ENCODE peak calls at places on chromosomes 4 and X, in five cellular contexts. I, D, P, U and S are unnamed samples.

GRCh38 chrX:57929373-57929772 is 19.1 kb upstream of the ZXDA start:
- DNase-seq in I (peak), D (no peak), P (no peak), U (peak), S (no peak)

GRCh38 chr4:156558365-156559025 is 413.1 kb downstream of the PDGFC start:
- DNase-seq in I (no peak), D (no peak), P (no peak), U (peak), S (no peak)

GRCh38 chr4:53928825-53929224 is 135.6 kb downstream of the CHIC2 start:
- DNase-seq in I (no peak), D (no peak), P (no peak), U (no peak), S (no peak)

GRCh38 chr4:23835814-23836478 is 53.9 kb downstream of the PPARGC1A start:
- DNase-seq in I (no peak), D (no peak), P (no peak), U (no peak), S (no peak)

GRCh38 chr4:159374749-159375535 is 272.1 kb downstream of the RAPGEF2 start:
- DNase-seq in I (no peak), D (no peak), P (no peak), U (no peak), S (no peak)

GRCh38 chrX:66203114-66203513 is 39.1 kb downstream of the HEPH start:
- DNase-seq in I (no peak), D (no peak), P (no peak), U (no peak), S (no peak)

GRCh38 chrX:29431895-29432294 is 783.5 kb upstream of the MAGEB2 start:
- DNase-seq in I (no peak), D (no peak), P (no peak), U (no peak), S (no peak)

GRCh38 chr4:139175647-139176298 is 1.2 kb downstream of the ELF2 start:
- DNase-seq in I (no peak), D (no peak), P (no peak), U (peak), S (no peak)

GRCh38 chr4:78654809-78655208 is 103.2 kb downstream of the ANXA3 start:
- DNase-seq in I (no peak), D (no peak), P (no peak), U (no peak), S (no peak)

GRCh38 chr4:26361287-26361686 is 40.5 kb downstream of the RBPJ start:
- DNase-seq in I (no peak), D (no peak), P (no peak), U (no peak), S (no peak)

GRCh38 chr4:174423257-174423944 is 98.9 kb downstream of the HPGD start:
- DNase-seq in I (no peak), D (no peak), P (no peak), U (no peak), S (no peak)

GRCh38 chr4:120155287-120155686 is 88.6 kb upstream of the MAD2L1 start:
- DNase-seq in I (no peak), D (no peak), P (no peak), U (no peak), S (no peak)

GRCh38 chr4:110049951-110050925 is 137.6 kb downstream of the EGF start:
- DNase-seq in I (peak), D (peak), P (no peak), U (peak), S (peak)

GRCh38 chrX:155270969-155271368 is 6.7 kb upstream of the RAB39B start:
- DNase-seq in I (no peak), D (no peak), P (no peak), U (no peak), S (no peak)

GRCh38 chr4:121370729-121371325 is 10.0 kb downstream of the QRFPR start:
- DNase-seq in I (peak), D (no peak), P (no peak), U (peak), S (no peak)

GRCh38 chrX:54540289-54540688 is 10.3 kb downstream of the GNL3L start:
- DNase-seq in I (no peak), D (no peak), P (no peak), U (no peak), S (no peak)

GRCh38 chrX:100979881-100980607 is 10.5 kb downstream of the ARL13A start:
- DNase-seq in I (no peak), D (no peak), P (no peak), U (no peak), S (no peak)

GRCh38 chr4:86522349-86522748 is 71.8 kb upstream of the PTPN13 start:
- DNase-seq in I (no peak), D (no peak), P (no peak), U (no peak), S (no peak)

GRCh38 chrX:120306640-120307039 is 4.6 kb downstream of the TMEM255A start:
- DNase-seq in I (no peak), D (no peak), P (no peak), U (no peak), S (no peak)

GRCh38 chr4:114017120-114017917 is 37.9 kb upstream of the ARSJ start:
- DNase-seq in I (no peak), D (no peak), P (no peak), U (no peak), S (no peak)

GRCh38 chrX:97027384-97027922 is 143.7 kb downstream of the RPA4 start:
- DNase-seq in I (peak), D (no peak), P (no peak), U (peak), S (no peak)

GRCh38 chr4:185305979-185306442 is 89.7 kb downstream of the LRP2BP start:
- DNase-seq in I (peak), D (no peak), P (no peak), U (no peak), S (no peak)

GRCh38 chr4:8286719-8287355 is 17.3 kb downstream of the HTRA3 start:
- DNase-seq in I (no peak), D (no peak), P (no peak), U (no peak), S (no peak)

GRCh38 chrX:106612403-106612789 is 618 bp downstream of the RADX start:
- DNase-seq in I (peak), D (no peak), P (no peak), U (peak), S (no peak)

GRCh38 chrX:76555816-76556215 is 128.3 kb downstream of the MAGEE1 start:
- DNase-seq in I (peak), D (no peak), P (no peak), U (no peak), S (no peak)

GRCh38 chrX:39309721-39310152 is 508.5 kb downstream of the MID1IP1 start:
- DNase-seq in I (no peak), D (no peak), P (no peak), U (no peak), S (no peak)

GRCh38 chr4:139532951-139533350 is 23.1 kb downstream of the SETD7 start:
- DNase-seq in I (no peak), D (no peak), P (no peak), U (no peak), S (no peak)

GRCh38 chr4:95180531-95181315 is 368.1 kb downstream of the UNC5C start:
- DNase-seq in I (peak), D (no peak), P (no peak), U (no peak), S (no peak)